ENCODE peak calls at places on chromosome 21, in seven cellular contexts. M, Y, U, W, O, R and G are unnamed samples.

GRCh38 chr21:18711662-18712061 is 308.1 kb upstream of the TMPRSS15 start:
- DNase-seq in M (no peak), Y (no peak), U (no peak), W (no peak), O (no peak), R (no peak), G (no peak)

GRCh38 chr21:28548291-28548690 is 444.4 kb downstream of the LTN1 start:
- DNase-seq in M (no peak), Y (no peak), U (no peak), W (no peak), O (no peak), R (no peak), G (no peak)

GRCh38 chr21:31493350-31493880 is 149.4 kb upstream of the TIAM1 start:
- DNase-seq in M (no peak), Y (no peak), U (no peak), W (no peak), O (no peak), R (no peak), G (no peak)

GRCh38 chr21:37130971-37131370 is 57.9 kb downstream of the TTC3 start:
- DNase-seq in M (no peak), Y (no peak), U (no peak), W (no peak), O (no peak), R (no peak), G (no peak)

GRCh38 chr21:37164742-37165141 is 91.7 kb downstream of the TTC3 start:
- DNase-seq in M (no peak), Y (no peak), U (no peak), W (no peak), O (no peak), R (no peak), G (no peak)

GRCh38 chr21:37237764-37238163 is 29.4 kb downstream of the VPS26C start:
- DNase-seq in M (no peak), Y (no peak), U (no peak), W (no peak), O (no peak), R (no peak), G (no peak)

GRCh38 chr21:34298797-34299539 is 64.8 kb upstream of the KCNE2 start:
- DNase-seq in M (no peak), Y (no peak), U (no peak), W (no peak), O (no peak), R (no peak), G (no peak)

GRCh38 chr21:44878053-44878982 is 4.8 kb upstream of the PTTG1IP start:
- DNase-seq in M (no peak), Y (no peak), U (no peak), W (no peak), O (no peak), R (no peak), G (no peak)

GRCh38 chr21:25911730-25912401 is 177.1 kb downstream of the GABPA start:
- DNase-seq in M (peak), Y (no peak), U (no peak), W (no peak), O (no peak), R (no peak), G (no peak)

GRCh38 chr21:45830221-45830640 is 151.3 kb upstream of the COL6A1 start:
- DNase-seq in M (no peak), Y (no peak), U (no peak), W (no peak), O (no peak), R (no peak), G (no peak)

GRCh38 chr21:34824314-34824713 is 155.5 kb downstream of the CLIC6 start:
- DNase-seq in M (no peak), Y (no peak), U (no peak), W (no peak), O (no peak), R (no peak), G (no peak)

GRCh38 chr21:44677881-44678280 is 4.1 kb downstream of the KRTAP12-1 start:
- DNase-seq in M (no peak), Y (no peak), U (no peak), W (no peak), O (no peak), R (no peak), G (no peak)

GRCh38 chr21:43861716-43862115 is 3.3 kb upstream of the AGPAT3 start:
- DNase-seq in M (no peak), Y (no peak), U (no peak), W (no peak), O (no peak), R (no peak), G (no peak)

GRCh38 chr21:37502947-37503346 is 136.4 kb downstream of the DYRK1A start:
- DNase-seq in M (no peak), Y (no peak), U (no peak), W (no peak), O (no peak), R (no peak), G (no peak)

GRCh38 chr21:35048183-35048601 is 910 bp downstream of the RUNX1 start:
- DNase-seq in M (no peak), Y (peak), U (no peak), W (no peak), O (no peak), R (no peak), G (peak)

GRCh38 chr21:34242973-34243372 is 120.8 kb upstream of the KCNE2 start:
- DNase-seq in M (no peak), Y (no peak), U (no peak), W (no peak), O (no peak), R (no peak), G (no peak)